ENCODE peak calls at places on chromosome 6, in five cellular contexts. P is lower lobe of right lung, G is mesendoderm, M is ovary, U is cardiac muscle cell. O is an unnamed sample. For H3K27me3, the result is how much of the 10 kb centered on the place peaks cover.

GRCh38 chr6:102742033-102742432 is 1348.5 kb downstream of the GRIK2 start:
- DNase-seq in P (no peak), G (peak), M (no peak), U (no peak), O (no peak)

GRCh38 chr6:154806804-154807203 is 73.6 kb downstream of the SCAF8 start:
- DNase-seq in P (no peak), G (no peak), M (no peak), U (no peak), O (no peak)

GRCh38 chr6:46510656-46511055 is 19.4 kb upstream of the RCAN2 start:
- DNase-seq in P (no peak), G (no peak), M (peak), U (peak), O (no peak)

GRCh38 chr6:52641826-52642225 is 29.1 kb upstream of the TMEM14A start:
- DNase-seq in P (no peak), G (peak), M (no peak), U (peak), O (no peak)

GRCh38 chr6:31057426-31058003 is 47.2 kb downstream of the MUC22 start:
- DNase-seq in P (no peak), G (no peak), M (no peak), U (peak), O (no peak)

GRCh38 chr6:151014404-151015150 is 149.1 kb downstream of the MTHFD1L start:
- DNase-seq in P (peak), G (peak), M (peak), U (peak), O (peak)

GRCh38 chr6:108809211-108809610 is 39.0 kb upstream of the ARMC2 start:
- DNase-seq in P (no peak), G (no peak), M (no peak), U (no peak), O (no peak)

GRCh38 chr6:27575594-27576361 is 102.9 kb upstream of the ZNF184 start:
- DNase-seq in P (no peak), G (peak), M (no peak), U (no peak), O (no peak)

GRCh38 chr6:41712651-41713103 is 22.7 kb downstream of the TFEB start:
- DNase-seq in P (peak), G (no peak), M (no peak), U (no peak), O (peak)

GRCh38 chr6:97594834-97595233 is 311.8 kb upstream of the MMS22L start:
- DNase-seq in P (no peak), G (no peak), M (no peak), U (no peak), O (no peak)

GRCh38 chr6:150857062-150857905 is 8.2 kb upstream of the MTHFD1L start:
- DNase-seq in P (no peak), G (peak), M (no peak), U (peak), O (peak)

GRCh38 chr6:134750669-134751068 is 199.2 kb downstream of the ALDH8A1 start:
- DNase-seq in P (no peak), G (no peak), M (no peak), U (no peak), O (no peak)

GRCh38 chr6:41505084-41506049 is 40.8 kb upstream of the FOXP4 start:
- DNase-seq in P (peak), G (peak), M (peak), U (peak), O (peak)

GRCh38 chr6:3119040-3119723 is 671 bp downstream of the BPHL start:
- DNase-seq in P (no peak), G (peak), M (no peak), U (peak), O (no peak)

GRCh38 chr6:164401871-164402270 is 907.5 kb downstream of the C6orf118 start:
- DNase-seq in P (no peak), G (no peak), M (no peak), U (no peak), O (no peak)

GRCh38 chr6:148146717-148147116 is 195.9 kb upstream of the SASH1 start:
- DNase-seq in P (no peak), G (peak), M (no peak), U (peak), O (no peak)

GRCh38 chr6:43488667-43489276 is 11.4 kb downstream of the TJAP1 start:
- DNase-seq in P (no peak), G (no peak), M (no peak), U (no peak), O (no peak)

DNA sequence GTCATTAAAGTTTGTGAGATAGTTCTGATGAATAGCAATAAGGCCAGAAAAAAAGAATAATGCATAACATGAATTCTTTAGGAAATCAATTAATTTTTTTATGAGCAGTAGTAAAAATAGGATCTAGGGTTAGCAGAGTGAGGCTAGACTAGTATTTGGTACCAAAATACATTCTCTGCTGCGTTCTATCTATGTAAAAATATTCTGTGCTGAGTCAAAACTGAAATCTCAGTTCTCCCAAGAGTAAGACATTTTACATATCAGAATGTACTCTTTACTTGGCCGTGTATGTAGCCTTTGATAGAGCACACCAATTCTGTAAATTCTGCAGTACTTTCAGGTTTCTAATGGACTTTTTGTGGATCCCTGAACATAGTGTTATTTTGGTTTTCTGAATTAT is 270.0 kb upstream of the AGPAT4 start:
- DNase-seq in P (no peak), G (no peak), M (no peak), U (no peak), O (no peak)
- H3K27me3 ChIP-seq in P (under half), G (under half), M (under half), U (under half), O (under half)

GRCh38 chr6:141483561-141484061 is 649.1 kb upstream of the GJE1 start:
- DNase-seq in P (no peak), G (no peak), M (no peak), U (peak), O (no peak)

GRCh38 chr6:141484726-141485125 is 648.0 kb upstream of the GJE1 start:
- DNase-seq in P (no peak), G (no peak), M (no peak), U (peak), O (no peak)

GRCh38 chr6:141486942-141487341 is 645.8 kb upstream of the GJE1 start:
- DNase-seq in P (no peak), G (no peak), M (no peak), U (no peak), O (no peak)

GRCh38 chr6:141488466-141488865 is 644.3 kb upstream of the GJE1 start:
- DNase-seq in P (no peak), G (no peak), M (no peak), U (peak), O (no peak)

DNA sequence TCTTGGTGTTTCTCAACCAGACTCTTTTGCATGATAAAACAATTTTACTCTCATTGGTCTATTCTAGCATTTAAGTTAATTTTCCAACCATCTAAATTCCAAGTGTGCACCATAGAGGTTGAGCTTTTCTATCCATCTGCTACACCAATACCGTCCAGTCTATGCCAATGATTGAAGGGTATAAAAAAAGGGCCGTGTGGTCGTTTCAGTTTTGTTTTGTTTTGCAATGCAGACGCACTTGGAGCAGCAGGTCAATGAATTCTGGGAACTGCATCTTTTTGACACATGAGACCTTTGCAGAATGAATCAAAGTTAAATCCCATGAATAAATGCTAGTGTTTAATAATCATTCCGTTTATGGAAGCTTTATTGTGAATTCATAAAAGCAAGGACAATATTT is 650.0 kb upstream of the GJE1 start:
- DNase-seq in P (no peak), G (no peak), M (no peak), U (peak), O (no peak)
- H3K4me3 ChIP-seq in P (peak), G (no peak), M (no peak), U (no peak), O (no peak)

DNA sequence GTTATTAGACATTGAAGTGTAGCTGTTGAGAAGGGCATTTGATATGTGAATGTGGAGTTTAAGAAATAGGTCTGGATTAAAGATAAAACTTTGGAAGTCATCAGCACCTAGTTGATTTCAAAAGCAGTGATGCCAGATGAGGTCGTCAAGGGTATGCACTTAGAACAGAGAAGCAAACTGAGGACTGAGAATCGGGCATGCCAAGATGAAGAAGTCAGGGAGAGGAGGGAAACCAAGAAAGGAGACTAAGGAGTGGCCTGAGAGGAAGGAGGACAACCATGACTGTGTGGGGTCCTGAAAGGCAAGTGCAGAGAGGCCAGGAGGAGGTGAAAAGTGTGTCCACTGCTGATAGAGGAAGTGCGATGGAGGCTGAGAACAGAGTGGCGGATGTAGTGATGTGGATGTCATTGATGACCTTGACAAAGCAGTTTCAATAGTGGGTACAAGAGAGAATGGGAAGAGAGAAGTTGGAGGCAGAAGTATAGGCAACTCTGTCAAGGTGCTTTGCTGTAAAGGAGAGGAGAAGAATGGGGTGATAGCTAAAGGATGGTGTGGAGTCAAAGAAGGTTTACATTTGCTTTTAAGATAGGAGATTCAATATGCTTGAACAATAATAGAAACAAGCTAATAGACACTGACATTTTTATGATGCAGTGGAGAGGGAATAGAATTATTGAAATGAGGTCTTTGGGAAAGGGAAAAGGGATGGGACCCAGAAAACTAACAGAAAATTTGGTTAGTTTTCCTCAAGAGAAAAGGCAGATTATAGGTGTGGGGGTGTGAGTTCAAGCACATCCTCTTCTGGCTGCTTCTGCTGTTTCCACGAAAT is 139.7 kb upstream of the TMEM170B start:
- DNase-seq in P (no peak), G (no peak), M (no peak), U (no peak), O (no peak)
- H3K27me3 ChIP-seq in P (under half), G (under half), M (under half), U (under half), O (under half)

DNA sequence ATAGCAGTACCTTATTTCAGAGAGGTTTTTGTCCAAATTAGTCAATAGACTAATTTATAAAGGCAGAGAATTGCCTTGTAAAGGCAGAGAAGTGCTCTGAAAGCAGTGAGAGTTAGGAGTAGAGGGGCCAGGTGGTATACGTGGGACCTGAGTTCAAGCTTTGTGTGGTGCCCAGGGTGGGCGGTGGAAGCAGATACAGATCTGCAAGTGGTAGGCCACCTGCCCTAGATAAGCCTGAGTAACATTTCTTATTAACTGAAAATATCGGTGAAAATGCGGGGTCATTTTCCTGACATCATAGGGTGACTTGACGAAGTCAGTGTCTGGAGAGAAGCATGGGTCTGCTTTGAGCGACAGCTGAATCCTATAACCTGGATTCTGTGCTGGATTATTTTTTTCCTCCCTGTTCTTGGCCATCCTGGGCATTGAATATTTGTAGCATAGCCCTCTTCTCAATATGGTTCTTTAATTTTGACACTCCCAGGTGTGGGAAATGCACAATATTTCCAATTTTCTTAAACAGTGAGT is 62.2 kb upstream of the SUPT3H start:
- DNase-seq in P (no peak), G (no peak), M (no peak), U (no peak), O (no peak)
- H3K4me3 ChIP-seq in P (no peak), G (no peak), M (no peak), U (no peak), O (no peak)

GRCh38 chr6:157775376-157775775 is 47.7 kb upstream of the SNX9 start:
- DNase-seq in P (no peak), G (no peak), M (no peak), U (no peak), O (no peak)

GRCh38 chr6:157778719-157779118 is 44.3 kb upstream of the SNX9 start:
- DNase-seq in P (no peak), G (no peak), M (no peak), U (no peak), O (no peak)

GRCh38 chr6:157779705-157780604 is 43.1 kb upstream of the SNX9 start:
- DNase-seq in P (no peak), G (no peak), M (no peak), U (peak), O (no peak)

GRCh38 chr6:157774153-157775135 is 48.6 kb upstream of the SNX9 start:
- DNase-seq in P (no peak), G (no peak), M (no peak), U (peak), O (no peak)

GRCh38 chr6:157777344-157777743 is 45.7 kb upstream of the SNX9 start:
- DNase-seq in P (no peak), G (no peak), M (no peak), U (no peak), O (no peak)
- H3K27me3 ChIP-seq in P (under half), G (under half), M (under half), U (under half), O (under half)

GRCh38 chr6:111663692-111664564 is 58.2 kb upstream of the TRAF3IP2 start:
- DNase-seq in P (peak), G (peak), M (peak), U (peak), O (peak)
- H3K4me3 ChIP-seq in P (no peak), G (no peak), M (no peak), U (no peak), O (no peak)

DNA sequence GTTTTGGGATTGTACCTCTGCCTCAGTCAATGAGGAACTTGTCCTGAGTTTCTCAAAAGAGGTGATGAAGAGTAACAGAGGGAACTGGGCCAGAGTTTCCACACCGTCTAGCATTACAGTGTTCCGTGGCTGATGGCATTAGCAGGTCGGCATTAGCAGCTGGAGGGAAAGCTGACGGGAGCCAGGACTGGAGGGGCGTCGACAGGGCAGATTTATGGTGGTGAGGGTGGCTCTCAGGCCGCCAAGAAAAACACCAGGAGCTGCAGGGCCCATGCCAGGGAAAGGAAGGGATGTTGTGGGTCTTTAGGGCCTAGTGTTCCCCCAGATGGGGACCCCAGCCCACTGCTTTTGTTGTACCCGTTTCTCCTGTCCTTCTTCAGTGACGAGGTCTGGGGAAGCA is 157.1 kb downstream of the TBXT start:
- DNase-seq in P (no peak), G (no peak), M (no peak), U (no peak), O (no peak)
- H3K27me3 ChIP-seq in P (half or more), G (under half), M (under half), U (half or more), O (under half)

O was measured in uterus.